ENCODE peak calls at places on chromosomes 1 and 21, in nine cellular contexts. One of them, this sample, is unnamed.

GRCh38 chr1:84300991-84301758 is at the start of gene SAMD13:
- DNase-seq in stimulated activated CD4-positive, alpha-beta T cell treated with anti-CD3 and anti-CD28 coated beads, Interleukin-1b, Interleukin-23, amount 100 ng/mL, for 4 hours: no peak
- DNase-seq in activated CD4-positive, alpha-beta T cell treated with anti-CD3 and anti-CD28 coated beads for 48 hours: peak; percentile 64
- DNase-seq in suprapubic skin: peak; percentile 84
- DNase-seq in stimulated activated CD8-positive, alpha-beta memory T cell treated with anti-CD3 and anti-CD28 coated beads, Interleukin-4, amount 100 ng/mL, for 48 hours: peak; percentile 57
- DNase-seq in fibroblast of pulmonary artery: peak; percentile 86
- DNase-seq in AML-193: peak; percentile 68
- DNase-seq in EH: peak; percentile 50
- DNase-seq in dorsolateral prefrontal cortex: peak; percentile 47
- DNase-seq in this sample: peak; percentile 6

GRCh38 chr1:54016343-54017282 is 1.4 kb downstream of the LDLRAD1 start:
- DNase-seq in stimulated activated CD4-positive, alpha-beta T cell treated with anti-CD3 and anti-CD28 coated beads, Interleukin-1b, Interleukin-23, amount 100 ng/mL, for 4 hours: no peak
- DNase-seq in activated CD4-positive, alpha-beta T cell treated with anti-CD3 and anti-CD28 coated beads for 48 hours: no peak
- DNase-seq in suprapubic skin: peak; percentile 75
- DNase-seq in stimulated activated CD8-positive, alpha-beta memory T cell treated with anti-CD3 and anti-CD28 coated beads, Interleukin-4, amount 100 ng/mL, for 48 hours: no peak
- DNase-seq in fibroblast of pulmonary artery: peak; percentile 11
- DNase-seq in AML-193: no peak
- DNase-seq in EH: peak; percentile 46
- DNase-seq in dorsolateral prefrontal cortex: no peak
- DNase-seq in this sample: no peak

GRCh38 chr1:27611450-27611849 is 7.5 kb upstream of the AHDC1 start:
- DNase-seq in stimulated activated CD4-positive, alpha-beta T cell treated with anti-CD3 and anti-CD28 coated beads, Interleukin-1b, Interleukin-23, amount 100 ng/mL, for 4 hours: no peak
- DNase-seq in activated CD4-positive, alpha-beta T cell treated with anti-CD3 and anti-CD28 coated beads for 48 hours: no peak
- DNase-seq in suprapubic skin: no peak
- DNase-seq in stimulated activated CD8-positive, alpha-beta memory T cell treated with anti-CD3 and anti-CD28 coated beads, Interleukin-4, amount 100 ng/mL, for 48 hours: no peak
- DNase-seq in fibroblast of pulmonary artery: no peak
- DNase-seq in AML-193: no peak
- DNase-seq in EH: no peak
- DNase-seq in dorsolateral prefrontal cortex: no peak
- DNase-seq in this sample: no peak

GRCh38 chr1:23222331-23222730 is 5.0 kb upstream of the HTR1D start:
- DNase-seq in stimulated activated CD4-positive, alpha-beta T cell treated with anti-CD3 and anti-CD28 coated beads, Interleukin-1b, Interleukin-23, amount 100 ng/mL, for 4 hours: no peak
- DNase-seq in activated CD4-positive, alpha-beta T cell treated with anti-CD3 and anti-CD28 coated beads for 48 hours: no peak
- DNase-seq in suprapubic skin: no peak
- DNase-seq in stimulated activated CD8-positive, alpha-beta memory T cell treated with anti-CD3 and anti-CD28 coated beads, Interleukin-4, amount 100 ng/mL, for 48 hours: no peak
- DNase-seq in fibroblast of pulmonary artery: no peak
- DNase-seq in AML-193: no peak
- DNase-seq in EH: no peak
- DNase-seq in dorsolateral prefrontal cortex: no peak
- DNase-seq in this sample: no peak

GRCh38 chr1:36203554-36204346 is 20.5 kb upstream of the THRAP3 start:
- DNase-seq in stimulated activated CD4-positive, alpha-beta T cell treated with anti-CD3 and anti-CD28 coated beads, Interleukin-1b, Interleukin-23, amount 100 ng/mL, for 4 hours: no peak
- DNase-seq in activated CD4-positive, alpha-beta T cell treated with anti-CD3 and anti-CD28 coated beads for 48 hours: no peak
- DNase-seq in suprapubic skin: no peak
- DNase-seq in stimulated activated CD8-positive, alpha-beta memory T cell treated with anti-CD3 and anti-CD28 coated beads, Interleukin-4, amount 100 ng/mL, for 48 hours: no peak
- DNase-seq in fibroblast of pulmonary artery: peak; percentile 77
- DNase-seq in AML-193: peak; percentile 77
- DNase-seq in EH: peak; percentile 70
- DNase-seq in dorsolateral prefrontal cortex: peak; percentile 59
- DNase-seq in this sample: no peak

GRCh38 chr1:56073206-56073605 is 506.2 kb downstream of the PLPP3 start:
- DNase-seq in stimulated activated CD4-positive, alpha-beta T cell treated with anti-CD3 and anti-CD28 coated beads, Interleukin-1b, Interleukin-23, amount 100 ng/mL, for 4 hours: no peak
- DNase-seq in activated CD4-positive, alpha-beta T cell treated with anti-CD3 and anti-CD28 coated beads for 48 hours: no peak
- DNase-seq in suprapubic skin: no peak
- DNase-seq in stimulated activated CD8-positive, alpha-beta memory T cell treated with anti-CD3 and anti-CD28 coated beads, Interleukin-4, amount 100 ng/mL, for 48 hours: no peak
- DNase-seq in fibroblast of pulmonary artery: no peak
- DNase-seq in AML-193: no peak
- DNase-seq in EH: peak; percentile 71
- DNase-seq in dorsolateral prefrontal cortex: no peak
- DNase-seq in this sample: no peak

GRCh38 chr21:38377165-38378093 is 120.6 kb downstream of the KCNJ15 start:
- DNase-seq in stimulated activated CD4-positive, alpha-beta T cell treated with anti-CD3 and anti-CD28 coated beads, Interleukin-1b, Interleukin-23, amount 100 ng/mL, for 4 hours: no peak
- DNase-seq in activated CD4-positive, alpha-beta T cell treated with anti-CD3 and anti-CD28 coated beads for 48 hours: no peak
- DNase-seq in suprapubic skin: no peak
- DNase-seq in stimulated activated CD8-positive, alpha-beta memory T cell treated with anti-CD3 and anti-CD28 coated beads, Interleukin-4, amount 100 ng/mL, for 48 hours: no peak
- DNase-seq in fibroblast of pulmonary artery: no peak
- DNase-seq in AML-193: peak; percentile 23
- DNase-seq in EH: peak; percentile 4
- DNase-seq in dorsolateral prefrontal cortex: no peak
- DNase-seq in this sample: no peak

GRCh38 chr1:41366428-41367101 is 5.3 kb downstream of the FOXO6 start:
- DNase-seq in stimulated activated CD4-positive, alpha-beta T cell treated with anti-CD3 and anti-CD28 coated beads, Interleukin-1b, Interleukin-23, amount 100 ng/mL, for 4 hours: peak; percentile 25
- DNase-seq in activated CD4-positive, alpha-beta T cell treated with anti-CD3 and anti-CD28 coated beads for 48 hours: peak; percentile 37
- DNase-seq in suprapubic skin: no peak
- DNase-seq in stimulated activated CD8-positive, alpha-beta memory T cell treated with anti-CD3 and anti-CD28 coated beads, Interleukin-4, amount 100 ng/mL, for 48 hours: no peak
- DNase-seq in fibroblast of pulmonary artery: no peak
- DNase-seq in AML-193: no peak
- DNase-seq in EH: no peak
- DNase-seq in dorsolateral prefrontal cortex: no peak
- DNase-seq in this sample: no peak

GRCh38 chr1:204624631-204625216 is 60.8 kb downstream of the LRRN2 start:
- DNase-seq in stimulated activated CD4-positive, alpha-beta T cell treated with anti-CD3 and anti-CD28 coated beads, Interleukin-1b, Interleukin-23, amount 100 ng/mL, for 4 hours: no peak
- DNase-seq in activated CD4-positive, alpha-beta T cell treated with anti-CD3 and anti-CD28 coated beads for 48 hours: no peak
- DNase-seq in suprapubic skin: no peak
- DNase-seq in stimulated activated CD8-positive, alpha-beta memory T cell treated with anti-CD3 and anti-CD28 coated beads, Interleukin-4, amount 100 ng/mL, for 48 hours: no peak
- DNase-seq in fibroblast of pulmonary artery: no peak
- DNase-seq in AML-193: no peak
- DNase-seq in EH: no peak
- DNase-seq in dorsolateral prefrontal cortex: no peak
- DNase-seq in this sample: no peak

GRCh38 chr1:192402571-192402970 is 85.8 kb downstream of the RGS21 start:
- DNase-seq in stimulated activated CD4-positive, alpha-beta T cell treated with anti-CD3 and anti-CD28 coated beads, Interleukin-1b, Interleukin-23, amount 100 ng/mL, for 4 hours: no peak
- DNase-seq in activated CD4-positive, alpha-beta T cell treated with anti-CD3 and anti-CD28 coated beads for 48 hours: no peak
- DNase-seq in suprapubic skin: no peak
- DNase-seq in stimulated activated CD8-positive, alpha-beta memory T cell treated with anti-CD3 and anti-CD28 coated beads, Interleukin-4, amount 100 ng/mL, for 48 hours: no peak
- DNase-seq in fibroblast of pulmonary artery: no peak
- DNase-seq in AML-193: no peak
- DNase-seq in EH: no peak
- DNase-seq in dorsolateral prefrontal cortex: no peak
- DNase-seq in this sample: no peak

GRCh38 chr1:11728126-11728806 is 7.7 kb upstream of the AGTRAP start:
- DNase-seq in stimulated activated CD4-positive, alpha-beta T cell treated with anti-CD3 and anti-CD28 coated beads, Interleukin-1b, Interleukin-23, amount 100 ng/mL, for 4 hours: no peak
- DNase-seq in activated CD4-positive, alpha-beta T cell treated with anti-CD3 and anti-CD28 coated beads for 48 hours: no peak
- DNase-seq in suprapubic skin: no peak
- DNase-seq in stimulated activated CD8-positive, alpha-beta memory T cell treated with anti-CD3 and anti-CD28 coated beads, Interleukin-4, amount 100 ng/mL, for 48 hours: no peak
- DNase-seq in fibroblast of pulmonary artery: no peak
- DNase-seq in AML-193: no peak
- DNase-seq in EH: no peak
- DNase-seq in dorsolateral prefrontal cortex: no peak
- DNase-seq in this sample: no peak

GRCh38 chr1:46183119-46183842 is 7.0 kb upstream of the P3R3URF start:
- DNase-seq in stimulated activated CD4-positive, alpha-beta T cell treated with anti-CD3 and anti-CD28 coated beads, Interleukin-1b, Interleukin-23, amount 100 ng/mL, for 4 hours: no peak
- DNase-seq in activated CD4-positive, alpha-beta T cell treated with anti-CD3 and anti-CD28 coated beads for 48 hours: no peak
- DNase-seq in suprapubic skin: no peak
- DNase-seq in stimulated activated CD8-positive, alpha-beta memory T cell treated with anti-CD3 and anti-CD28 coated beads, Interleukin-4, amount 100 ng/mL, for 48 hours: no peak
- DNase-seq in fibroblast of pulmonary artery: peak; percentile 83
- DNase-seq in AML-193: peak; percentile 8
- DNase-seq in EH: peak; percentile 96
- DNase-seq in dorsolateral prefrontal cortex: no peak
- DNase-seq in this sample: no peak

GRCh38 chr1:19654886-19655717 is 9.6 kb upstream of the HTR6 start:
- DNase-seq in stimulated activated CD4-positive, alpha-beta T cell treated with anti-CD3 and anti-CD28 coated beads, Interleukin-1b, Interleukin-23, amount 100 ng/mL, for 4 hours: no peak
- DNase-seq in activated CD4-positive, alpha-beta T cell treated with anti-CD3 and anti-CD28 coated beads for 48 hours: no peak
- DNase-seq in suprapubic skin: no peak
- DNase-seq in stimulated activated CD8-positive, alpha-beta memory T cell treated with anti-CD3 and anti-CD28 coated beads, Interleukin-4, amount 100 ng/mL, for 48 hours: no peak
- DNase-seq in fibroblast of pulmonary artery: no peak
- DNase-seq in AML-193: no peak
- DNase-seq in EH: no peak
- DNase-seq in dorsolateral prefrontal cortex: no peak
- DNase-seq in this sample: no peak

GRCh38 chr1:39632491-39633417 is 6.7 kb downstream of the HEYL start:
- DNase-seq in stimulated activated CD4-positive, alpha-beta T cell treated with anti-CD3 and anti-CD28 coated beads, Interleukin-1b, Interleukin-23, amount 100 ng/mL, for 4 hours: no peak
- DNase-seq in activated CD4-positive, alpha-beta T cell treated with anti-CD3 and anti-CD28 coated beads for 48 hours: no peak
- DNase-seq in suprapubic skin: no peak
- DNase-seq in stimulated activated CD8-positive, alpha-beta memory T cell treated with anti-CD3 and anti-CD28 coated beads, Interleukin-4, amount 100 ng/mL, for 48 hours: no peak
- DNase-seq in fibroblast of pulmonary artery: peak; percentile 66
- DNase-seq in AML-193: no peak
- DNase-seq in EH: peak; percentile 81
- DNase-seq in dorsolateral prefrontal cortex: no peak
- DNase-seq in this sample: no peak

GRCh38 chr1:6619045-6619444 is 5.5 kb downstream of the PHF13 start:
- DNase-seq in stimulated activated CD4-positive, alpha-beta T cell treated with anti-CD3 and anti-CD28 coated beads, Interleukin-1b, Interleukin-23, amount 100 ng/mL, for 4 hours: no peak
- DNase-seq in activated CD4-positive, alpha-beta T cell treated with anti-CD3 and anti-CD28 coated beads for 48 hours: no peak
- DNase-seq in suprapubic skin: no peak
- DNase-seq in stimulated activated CD8-positive, alpha-beta memory T cell treated with anti-CD3 and anti-CD28 coated beads, Interleukin-4, amount 100 ng/mL, for 48 hours: no peak
- DNase-seq in fibroblast of pulmonary artery: no peak
- DNase-seq in AML-193: no peak
- DNase-seq in EH: no peak
- DNase-seq in dorsolateral prefrontal cortex: no peak
- DNase-seq in this sample: no peak

GRCh38 chr1:1213919-1214599 is at the start of gene TNFRSF4:
- DNase-seq in stimulated activated CD4-positive, alpha-beta T cell treated with anti-CD3 and anti-CD28 coated beads, Interleukin-1b, Interleukin-23, amount 100 ng/mL, for 4 hours: peak; percentile 61
- DNase-seq in activated CD4-positive, alpha-beta T cell treated with anti-CD3 and anti-CD28 coated beads for 48 hours: peak; percentile 66
- DNase-seq in suprapubic skin: no peak
- DNase-seq in stimulated activated CD8-positive, alpha-beta memory T cell treated with anti-CD3 and anti-CD28 coated beads, Interleukin-4, amount 100 ng/mL, for 48 hours: peak; percentile 67
- DNase-seq in fibroblast of pulmonary artery: no peak
- DNase-seq in AML-193: no peak
- DNase-seq in EH: no peak
- DNase-seq in dorsolateral prefrontal cortex: no peak
- DNase-seq in this sample: no peak

GRCh38 chr1:88612299-88612698 is 71.8 kb upstream of the PKN2 start:
- DNase-seq in stimulated activated CD4-positive, alpha-beta T cell treated with anti-CD3 and anti-CD28 coated beads, Interleukin-1b, Interleukin-23, amount 100 ng/mL, for 4 hours: no peak
- DNase-seq in activated CD4-positive, alpha-beta T cell treated with anti-CD3 and anti-CD28 coated beads for 48 hours: no peak
- DNase-seq in suprapubic skin: no peak
- DNase-seq in stimulated activated CD8-positive, alpha-beta memory T cell treated with anti-CD3 and anti-CD28 coated beads, Interleukin-4, amount 100 ng/mL, for 48 hours: no peak
- DNase-seq in fibroblast of pulmonary artery: no peak
- DNase-seq in AML-193: no peak
- DNase-seq in EH: no peak
- DNase-seq in dorsolateral prefrontal cortex: no peak
- DNase-seq in this sample: no peak

GRCh38 chr1:95308276-95308675 is 74.3 kb downstream of the RWDD3 start:
- DNase-seq in stimulated activated CD4-positive, alpha-beta T cell treated with anti-CD3 and anti-CD28 coated beads, Interleukin-1b, Interleukin-23, amount 100 ng/mL, for 4 hours: no peak
- DNase-seq in activated CD4-positive, alpha-beta T cell treated with anti-CD3 and anti-CD28 coated beads for 48 hours: no peak
- DNase-seq in suprapubic skin: no peak
- DNase-seq in stimulated activated CD8-positive, alpha-beta memory T cell treated with anti-CD3 and anti-CD28 coated beads, Interleukin-4, amount 100 ng/mL, for 48 hours: no peak
- DNase-seq in fibroblast of pulmonary artery: no peak
- DNase-seq in AML-193: no peak
- DNase-seq in EH: no peak
- DNase-seq in dorsolateral prefrontal cortex: no peak
- DNase-seq in this sample: no peak

GRCh38 chr1:29806646-29807319 is 570.5 kb downstream of the PTPRU start:
- DNase-seq in stimulated activated CD4-positive, alpha-beta T cell treated with anti-CD3 and anti-CD28 coated beads, Interleukin-1b, Interleukin-23, amount 100 ng/mL, for 4 hours: no peak
- DNase-seq in activated CD4-positive, alpha-beta T cell treated with anti-CD3 and anti-CD28 coated beads for 48 hours: no peak
- DNase-seq in suprapubic skin: no peak
- DNase-seq in stimulated activated CD8-positive, alpha-beta memory T cell treated with anti-CD3 and anti-CD28 coated beads, Interleukin-4, amount 100 ng/mL, for 48 hours: no peak
- DNase-seq in fibroblast of pulmonary artery: no peak
- DNase-seq in AML-193: no peak
- DNase-seq in EH: no peak
- DNase-seq in dorsolateral prefrontal cortex: no peak
- DNase-seq in this sample: no peak

GRCh38 chr1:42777860-42778259 is 6.9 kb upstream of the TMEM269 start:
- DNase-seq in stimulated activated CD4-positive, alpha-beta T cell treated with anti-CD3 and anti-CD28 coated beads, Interleukin-1b, Interleukin-23, amount 100 ng/mL, for 4 hours: no peak
- DNase-seq in activated CD4-positive, alpha-beta T cell treated with anti-CD3 and anti-CD28 coated beads for 48 hours: peak; percentile 45
- DNase-seq in suprapubic skin: no peak
- DNase-seq in stimulated activated CD8-positive, alpha-beta memory T cell treated with anti-CD3 and anti-CD28 coated beads, Interleukin-4, amount 100 ng/mL, for 48 hours: peak; percentile 45
- DNase-seq in fibroblast of pulmonary artery: peak; percentile 66
- DNase-seq in AML-193: peak; percentile 24
- DNase-seq in EH: peak; percentile 51
- DNase-seq in dorsolateral prefrontal cortex: no peak
- DNase-seq in this sample: peak; percentile 24

GRCh38 chr1:100627018-100627716 is 89.2 kb downstream of the GPR88 start:
- DNase-seq in stimulated activated CD4-positive, alpha-beta T cell treated with anti-CD3 and anti-CD28 coated beads, Interleukin-1b, Interleukin-23, amount 100 ng/mL, for 4 hours: no peak
- DNase-seq in activated CD4-positive, alpha-beta T cell treated with anti-CD3 and anti-CD28 coated beads for 48 hours: no peak
- DNase-seq in suprapubic skin: no peak
- DNase-seq in stimulated activated CD8-positive, alpha-beta memory T cell treated with anti-CD3 and anti-CD28 coated beads, Interleukin-4, amount 100 ng/mL, for 48 hours: no peak
- DNase-seq in fibroblast of pulmonary artery: peak; percentile 83
- DNase-seq in AML-193: peak; percentile 67
- DNase-seq in EH: peak; percentile 91
- DNase-seq in dorsolateral prefrontal cortex: no peak
- DNase-seq in this sample: no peak

GRCh38 chr21:34574984-34575529 is 39.9 kb downstream of the RCAN1 start:
- DNase-seq in stimulated activated CD4-positive, alpha-beta T cell treated with anti-CD3 and anti-CD28 coated beads, Interleukin-1b, Interleukin-23, amount 100 ng/mL, for 4 hours: no peak
- DNase-seq in activated CD4-positive, alpha-beta T cell treated with anti-CD3 and anti-CD28 coated beads for 48 hours: no peak
- DNase-seq in suprapubic skin: no peak
- DNase-seq in stimulated activated CD8-positive, alpha-beta memory T cell treated with anti-CD3 and anti-CD28 coated beads, Interleukin-4, amount 100 ng/mL, for 48 hours: no peak
- DNase-seq in fibroblast of pulmonary artery: no peak
- DNase-seq in AML-193: no peak
- DNase-seq in EH: no peak
- DNase-seq in dorsolateral prefrontal cortex: no peak
- DNase-seq in this sample: no peak

GRCh38 chr1:28078680-28079626 is 9.5 kb downstream of the EYA3 start:
- DNase-seq in stimulated activated CD4-positive, alpha-beta T cell treated with anti-CD3 and anti-CD28 coated beads, Interleukin-1b, Interleukin-23, amount 100 ng/mL, for 4 hours: no peak
- DNase-seq in activated CD4-positive, alpha-beta T cell treated with anti-CD3 and anti-CD28 coated beads for 48 hours: no peak
- DNase-seq in suprapubic skin: no peak
- DNase-seq in stimulated activated CD8-positive, alpha-beta memory T cell treated with anti-CD3 and anti-CD28 coated beads, Interleukin-4, amount 100 ng/mL, for 48 hours: no peak
- DNase-seq in fibroblast of pulmonary artery: peak; percentile 79
- DNase-seq in AML-193: no peak
- DNase-seq in EH: peak; percentile 80
- DNase-seq in dorsolateral prefrontal cortex: no peak
- DNase-seq in this sample: no peak

GRCh38 chr21:19468981-19469715 is 1065.6 kb upstream of the TMPRSS15 start:
- DNase-seq in stimulated activated CD4-positive, alpha-beta T cell treated with anti-CD3 and anti-CD28 coated beads, Interleukin-1b, Interleukin-23, amount 100 ng/mL, for 4 hours: no peak
- DNase-seq in activated CD4-positive, alpha-beta T cell treated with anti-CD3 and anti-CD28 coated beads for 48 hours: no peak
- DNase-seq in suprapubic skin: no peak
- DNase-seq in stimulated activated CD8-positive, alpha-beta memory T cell treated with anti-CD3 and anti-CD28 coated beads, Interleukin-4, amount 100 ng/mL, for 48 hours: no peak
- DNase-seq in fibroblast of pulmonary artery: peak; percentile 19
- DNase-seq in AML-193: no peak
- DNase-seq in EH: no peak
- DNase-seq in dorsolateral prefrontal cortex: no peak
- DNase-seq in this sample: no peak

GRCh38 chr1:36708587-36708986 is 225.9 kb upstream of the CSF3R start:
- DNase-seq in stimulated activated CD4-positive, alpha-beta T cell treated with anti-CD3 and anti-CD28 coated beads, Interleukin-1b, Interleukin-23, amount 100 ng/mL, for 4 hours: no peak
- DNase-seq in activated CD4-positive, alpha-beta T cell treated with anti-CD3 and anti-CD28 coated beads for 48 hours: no peak
- DNase-seq in suprapubic skin: no peak
- DNase-seq in stimulated activated CD8-positive, alpha-beta memory T cell treated with anti-CD3 and anti-CD28 coated beads, Interleukin-4, amount 100 ng/mL, for 48 hours: no peak
- DNase-seq in fibroblast of pulmonary artery: no peak
- DNase-seq in AML-193: no peak
- DNase-seq in EH: no peak
- DNase-seq in dorsolateral prefrontal cortex: no peak
- DNase-seq in this sample: no peak

GRCh38 chr1:39499668-39500067 is 8.2 kb downstream of the BMP8A start:
- DNase-seq in stimulated activated CD4-positive, alpha-beta T cell treated with anti-CD3 and anti-CD28 coated beads, Interleukin-1b, Interleukin-23, amount 100 ng/mL, for 4 hours: no peak
- DNase-seq in activated CD4-positive, alpha-beta T cell treated with anti-CD3 and anti-CD28 coated beads for 48 hours: no peak
- DNase-seq in suprapubic skin: no peak
- DNase-seq in stimulated activated CD8-positive, alpha-beta memory T cell treated with anti-CD3 and anti-CD28 coated beads, Interleukin-4, amount 100 ng/mL, for 48 hours: no peak
- DNase-seq in fibroblast of pulmonary artery: no peak
- DNase-seq in AML-193: no peak
- DNase-seq in EH: no peak
- DNase-seq in dorsolateral prefrontal cortex: no peak
- DNase-seq in this sample: no peak